ENCODE peak calls at places on chromosomes 7 and 10, in six cellular contexts. One of them, this sample, is unnamed.

GRCh38 chr10:128096486-128097199 is 29.6 kb downstream of the MKI67 start:
- DNase-seq in NCI-H1417: no peak
- DNase-seq in BE2C: no peak
- DNase-seq in retina: no peak
- DNase-seq in dorsolateral prefrontal cortex: no peak
- DNase-seq in neural progenitor cell: no peak
- DNase-seq in this sample: peak

GRCh38 chr10:97782455-97783228 is 10.8 kb upstream of the SFRP5 start:
- DNase-seq in NCI-H1417: no peak
- DNase-seq in BE2C: no peak
- DNase-seq in dorsolateral prefrontal cortex: no peak
- DNase-seq in retina: no peak
- DNase-seq in neural progenitor cell: no peak
- DNase-seq in this sample: no peak

GRCh38 chr10:31353574-31353973 is 34.6 kb downstream of the ZEB1 start:
- DNase-seq in BE2C: no peak
- DNase-seq in NCI-H1417: peak
- DNase-seq in neural progenitor cell: no peak
- DNase-seq in dorsolateral prefrontal cortex: no peak
- DNase-seq in retina: no peak
- DNase-seq in this sample: peak

GRCh38 chr7:20351901-20352300 is 21.2 kb downstream of the ITGB8 start:
- DNase-seq in BE2C: no peak
- DNase-seq in NCI-H1417: no peak
- DNase-seq in dorsolateral prefrontal cortex: no peak
- DNase-seq in retina: no peak
- DNase-seq in neural progenitor cell: no peak
- DNase-seq in this sample: peak

GRCh38 chr10:68684413-68684812 is 36.6 kb upstream of the CCAR1 start:
- DNase-seq in neural progenitor cell: no peak
- DNase-seq in BE2C: no peak
- DNase-seq in NCI-H1417: no peak
- DNase-seq in retina: no peak
- DNase-seq in dorsolateral prefrontal cortex: no peak
- DNase-seq in this sample: no peak

GRCh38 chr7:64183126-64183742 is 23.8 kb upstream of the ZNF735 start:
- DNase-seq in NCI-H1417: peak
- DNase-seq in dorsolateral prefrontal cortex: no peak
- DNase-seq in neural progenitor cell: no peak
- DNase-seq in retina: no peak
- DNase-seq in BE2C: peak
- DNase-seq in this sample: peak

GRCh38 chr10:34405611-34406462 is 409.3 kb downstream of the PARD3 start:
- DNase-seq in BE2C: no peak
- DNase-seq in dorsolateral prefrontal cortex: no peak
- DNase-seq in retina: no peak
- DNase-seq in neural progenitor cell: no peak
- DNase-seq in NCI-H1417: no peak
- DNase-seq in this sample: peak

GRCh38 chr10:78742730-78743615 is 325.8 kb upstream of the ZMIZ1 start:
- DNase-seq in dorsolateral prefrontal cortex: no peak
- DNase-seq in NCI-H1417: peak
- DNase-seq in BE2C: peak
- DNase-seq in retina: no peak
- DNase-seq in neural progenitor cell: no peak
- DNase-seq in this sample: no peak

GRCh38 chr7:104963991-104964385 is 50.0 kb upstream of the KMT2E start:
- DNase-seq in NCI-H1417: peak
- DNase-seq in retina: no peak
- DNase-seq in neural progenitor cell: no peak
- DNase-seq in dorsolateral prefrontal cortex: no peak
- DNase-seq in BE2C: no peak
- DNase-seq in this sample: peak

GRCh38 chr10:77290528-77291155 is 347.0 kb downstream of the KCNMA1 start:
- DNase-seq in dorsolateral prefrontal cortex: no peak
- DNase-seq in neural progenitor cell: no peak
- DNase-seq in BE2C: no peak
- DNase-seq in NCI-H1417: no peak
- DNase-seq in retina: no peak
- DNase-seq in this sample: peak

GRCh38 chr10:29130190-29130673 is 158.6 kb upstream of the LYZL1 start:
- DNase-seq in retina: no peak
- DNase-seq in dorsolateral prefrontal cortex: no peak
- DNase-seq in NCI-H1417: peak
- DNase-seq in neural progenitor cell: peak
- DNase-seq in BE2C: no peak
- DNase-seq in this sample: peak

GRCh38 chr7:80997841-80998240 is 79.0 kb upstream of the SEMA3C start:
- DNase-seq in NCI-H1417: peak
- DNase-seq in neural progenitor cell: no peak
- DNase-seq in BE2C: peak
- DNase-seq in retina: peak
- DNase-seq in dorsolateral prefrontal cortex: no peak
- DNase-seq in this sample: no peak

GRCh38 chr10:29344073-29344820 is 55.4 kb downstream of the LYZL1 start:
- DNase-seq in BE2C: no peak
- DNase-seq in neural progenitor cell: peak
- DNase-seq in retina: no peak
- DNase-seq in NCI-H1417: no peak
- DNase-seq in dorsolateral prefrontal cortex: no peak
- DNase-seq in this sample: peak

GRCh38 chr7:157335256-157335655 is 1.5 kb upstream of the DNAJB6 start:
- DNase-seq in retina: no peak
- DNase-seq in BE2C: no peak
- DNase-seq in dorsolateral prefrontal cortex: no peak
- DNase-seq in NCI-H1417: no peak
- DNase-seq in neural progenitor cell: no peak
- DNase-seq in this sample: peak

GRCh38 chr10:104472505-104472904 is 118.9 kb downstream of the CFAP58 start:
- DNase-seq in neural progenitor cell: no peak
- DNase-seq in NCI-H1417: no peak
- DNase-seq in dorsolateral prefrontal cortex: no peak
- DNase-seq in BE2C: no peak
- DNase-seq in retina: no peak
- DNase-seq in this sample: peak

GRCh38 chr7:75869776-75870379 is 9.0 kb upstream of the RHBDD2 start:
- DNase-seq in retina: no peak
- DNase-seq in dorsolateral prefrontal cortex: no peak
- DNase-seq in neural progenitor cell: no peak
- DNase-seq in BE2C: no peak
- DNase-seq in NCI-H1417: no peak
- DNase-seq in this sample: no peak

GRCh38 chr10:18668026-18668425 is 8.8 kb downstream of the ARL5B start:
- DNase-seq in retina: no peak
- DNase-seq in NCI-H1417: no peak
- DNase-seq in dorsolateral prefrontal cortex: no peak
- DNase-seq in neural progenitor cell: no peak
- DNase-seq in BE2C: no peak
- DNase-seq in this sample: no peak

GRCh38 chr7:144650439-144650838 is 185.4 kb downstream of the TPK1 start:
- DNase-seq in dorsolateral prefrontal cortex: no peak
- DNase-seq in BE2C: no peak
- DNase-seq in neural progenitor cell: no peak
- DNase-seq in NCI-H1417: no peak
- DNase-seq in retina: no peak
- DNase-seq in this sample: no peak

GRCh38 chr10:18737236-18737635 is 78.0 kb downstream of the ARL5B start:
- DNase-seq in BE2C: no peak
- DNase-seq in dorsolateral prefrontal cortex: no peak
- DNase-seq in neural progenitor cell: no peak
- DNase-seq in retina: no peak
- DNase-seq in NCI-H1417: no peak
- DNase-seq in this sample: peak

GRCh38 chr10:131631619-131632018 is 269.2 kb upstream of the PPP2R2D start:
- DNase-seq in dorsolateral prefrontal cortex: no peak
- DNase-seq in retina: no peak
- DNase-seq in NCI-H1417: no peak
- DNase-seq in BE2C: no peak
- DNase-seq in neural progenitor cell: no peak
- DNase-seq in this sample: no peak

GRCh38 chr10:29970576-29970975 is 88.8 kb downstream of the JCAD start:
- DNase-seq in BE2C: no peak
- DNase-seq in neural progenitor cell: no peak
- DNase-seq in dorsolateral prefrontal cortex: no peak
- DNase-seq in retina: no peak
- DNase-seq in NCI-H1417: no peak
- DNase-seq in this sample: no peak

GRCh38 chr7:14717711-14718304 is 184.7 kb downstream of the DGKB start:
- DNase-seq in retina: no peak
- DNase-seq in dorsolateral prefrontal cortex: no peak
- DNase-seq in NCI-H1417: peak
- DNase-seq in neural progenitor cell: peak
- DNase-seq in BE2C: no peak
- DNase-seq in this sample: peak

GRCh38 chr7:122148081-122148480 is 4.0 kb upstream of the AASS start:
- DNase-seq in retina: no peak
- DNase-seq in NCI-H1417: no peak
- DNase-seq in BE2C: no peak
- DNase-seq in neural progenitor cell: peak
- DNase-seq in dorsolateral prefrontal cortex: no peak
- DNase-seq in this sample: no peak

GRCh38 chr10:124296813-124297788 is 121.6 kb downstream of the OAT start:
- DNase-seq in retina: no peak
- DNase-seq in NCI-H1417: no peak
- DNase-seq in neural progenitor cell: no peak
- DNase-seq in BE2C: no peak
- DNase-seq in dorsolateral prefrontal cortex: no peak
- DNase-seq in this sample: no peak

GRCh38 chr10:6383099-6383812 is 180.5 kb downstream of the PFKFB3 start:
- DNase-seq in dorsolateral prefrontal cortex: no peak
- DNase-seq in BE2C: no peak
- DNase-seq in NCI-H1417: no peak
- DNase-seq in retina: no peak
- DNase-seq in neural progenitor cell: no peak
- DNase-seq in this sample: peak

GRCh38 chr10:124688889-124689670 is 55.1 kb downstream of the FAM53B start:
- DNase-seq in BE2C: no peak
- DNase-seq in NCI-H1417: no peak
- DNase-seq in retina: no peak
- DNase-seq in neural progenitor cell: no peak
- DNase-seq in dorsolateral prefrontal cortex: no peak
- DNase-seq in this sample: no peak

GRCh38 chr10:46547331-46547880 is 9.1 kb downstream of the GPRIN2 start:
- DNase-seq in dorsolateral prefrontal cortex: no peak
- DNase-seq in BE2C: peak
- DNase-seq in NCI-H1417: no peak
- DNase-seq in neural progenitor cell: no peak
- DNase-seq in retina: no peak
- DNase-seq in this sample: no peak

GRCh38 chr10:93352638-93353383 is 129.3 kb downstream of the MYOF start:
- DNase-seq in retina: peak
- DNase-seq in BE2C: no peak
- DNase-seq in neural progenitor cell: peak
- DNase-seq in dorsolateral prefrontal cortex: no peak
- DNase-seq in NCI-H1417: peak
- DNase-seq in this sample: peak

GRCh38 chr7:69256634-69257081 is 341.6 kb upstream of the AUTS2 start:
- DNase-seq in dorsolateral prefrontal cortex: peak
- DNase-seq in BE2C: no peak
- DNase-seq in retina: peak
- DNase-seq in neural progenitor cell: no peak
- DNase-seq in NCI-H1417: peak
- DNase-seq in this sample: peak

This sample was measured in GM23248.